ENCODE peak calls at places on chromosomes 16 and 17, in four cellular contexts. I is WTC11, W is K562, S is GM12878. T is an unnamed sample.

GRCh38 chr16:81817789-81818304 is 38.8 kb downstream of the PLCG2 start:
- DNase-seq in I (no peak), W (no peak), S (peak; percentile 79), T (no peak)

GRCh38 chr16:57489229-57489628 is 2.9 kb upstream of the DOK4 start:
- DNase-seq in I (no peak), W (no peak), S (no peak), T (peak; percentile 50)

GRCh38 chr17:57976594-57976993 is 11.5 kb downstream of the VEZF1 start:
- DNase-seq in I (no peak), W (no peak), S (no peak), T (no peak)

GRCh38 chr17:40417609-40418427 is at the start of gene TOP2A:
- DNase-seq in I (peak; percentile 97), W (peak; percentile 100), S (peak; percentile 99), T (peak; percentile 100)

GRCh38 chr16:12833939-12834338 is 30.3 kb upstream of the CPPED1 start:
- DNase-seq in I (peak; percentile 23), W (peak; percentile 14), S (no peak), T (peak; percentile 56)

GRCh38 chr16:85390511-85391174 is 222.5 kb upstream of the GSE1 start:
- DNase-seq in I (peak; percentile 7), W (peak; percentile 90), S (no peak), T (peak; percentile 90)

GRCh38 chr16:66741131-66741900 is 10.1 kb downstream of the DYNC1LI2 start:
- DNase-seq in I (no peak), W (peak; percentile 54), S (no peak), T (peak; percentile 20)

GRCh38 chr17:66087073-66087472 is 104.9 kb downstream of the CEP112 start:
- DNase-seq in I (no peak), W (no peak), S (no peak), T (no peak)

GRCh38 chr16:58413359-58413758 is 21.1 kb downstream of the GINS3 start:
- DNase-seq in I (no peak), W (no peak), S (no peak), T (no peak)

GRCh38 chr17:78870621-78871020 is 30.0 kb upstream of the USP36 start:
- DNase-seq in I (no peak), W (no peak), S (no peak), T (no peak)

GRCh38 chr17:19024101-19025078 is 19.8 kb upstream of the FAM83G start:
- DNase-seq in I (no peak), W (no peak), S (no peak), T (no peak)

GRCh38 chr17:13437966-13438779 is 163.6 kb downstream of the HS3ST3A1 start:
- DNase-seq in I (no peak), W (no peak), S (no peak), T (peak; percentile 94)

DNA sequence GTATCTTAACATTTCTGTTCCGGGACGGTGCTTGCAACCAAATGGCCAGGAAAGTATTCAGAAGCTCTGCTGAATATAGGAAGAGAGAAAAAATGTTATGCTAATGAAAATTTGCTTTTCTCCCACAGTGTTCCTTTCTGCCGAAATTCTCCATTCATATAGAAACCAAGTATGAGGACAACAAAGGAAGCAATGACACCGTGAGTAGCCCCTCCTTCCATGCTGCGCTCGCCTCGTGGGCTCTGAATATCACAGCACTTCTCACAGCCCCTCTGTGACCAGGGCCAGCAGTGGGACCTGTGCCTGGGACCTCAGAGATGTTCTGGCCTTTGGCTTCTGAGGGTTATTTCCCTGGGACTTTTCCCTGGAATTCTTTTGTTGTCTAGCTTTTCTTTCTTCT is 139.7 kb upstream of the NOL11 start:
- DNase-seq in I (no peak), W (no peak), S (peak; percentile 80), T (no peak)
- TF ChIP-seq TCF7 in I (no peak), W (no peak), S (peak; percentile 14), T (no peak)

GRCh38 chr16:2835638-2836493 is 5.8 kb downstream of the ZG16B start:
- DNase-seq in I (no peak), W (no peak), S (no peak), T (peak; percentile 72)
- TF ChIP-seq TCF7 in I (no peak), W (no peak), S (no peak), T (no peak)

GRCh38 chr16:546909-547770 is 13.1 kb upstream of the PRR35 start:
- DNase-seq in I (peak; percentile 88), W (peak; percentile 59), S (no peak), T (no peak)
- TF ChIP-seq TCF7 in I (no peak), W (no peak), S (no peak), T (no peak)

DNA sequence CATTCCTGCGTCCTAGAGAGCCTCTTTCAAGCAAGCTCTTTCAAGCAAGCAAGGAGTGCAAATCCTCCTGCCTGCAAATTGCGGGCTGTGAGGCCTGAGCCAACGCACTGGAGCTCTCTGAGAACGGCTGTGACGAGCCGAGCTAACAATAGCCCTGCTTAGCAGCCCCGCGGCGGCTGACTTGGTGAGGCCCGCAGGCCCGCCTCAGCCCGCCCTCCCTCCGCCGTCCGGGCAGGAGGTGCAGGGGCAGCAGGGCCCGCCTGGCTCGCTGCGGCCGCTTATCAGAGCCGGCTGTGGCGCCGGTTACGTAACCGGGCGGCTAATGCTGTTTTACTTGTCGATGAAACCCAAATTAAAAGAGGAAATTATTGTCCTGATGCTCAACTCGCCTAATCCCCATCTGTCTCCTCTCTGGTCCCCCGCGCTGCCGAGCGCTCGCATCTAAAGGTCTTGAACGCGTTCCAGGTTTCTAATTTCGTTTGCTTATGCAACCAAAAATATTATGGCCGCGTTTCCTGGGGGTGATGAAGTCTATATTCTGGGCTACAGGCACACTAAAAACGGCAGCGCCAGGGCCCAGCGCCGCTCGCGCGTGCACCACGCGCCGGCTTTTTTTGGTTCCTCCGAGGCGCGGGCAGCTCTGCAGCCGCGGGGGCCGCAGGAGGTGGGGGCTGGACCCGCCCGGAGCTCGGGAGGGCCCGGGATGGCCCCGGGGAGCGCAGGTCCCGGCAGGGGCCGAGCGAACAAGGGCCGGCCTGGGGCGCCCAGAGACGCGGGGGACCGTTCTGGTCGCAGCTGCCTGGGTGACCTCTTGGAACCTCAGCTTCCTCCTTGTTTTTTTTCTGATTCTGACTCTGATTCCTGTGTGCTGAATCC is 65.1 kb upstream of the TOB1 start:
- DNase-seq in I (peak; percentile 74), W (peak; percentile 72), S (no peak), T (peak; percentile 77)
- TF ChIP-seq TCF7 in I (no peak), W (no peak), S (no peak), T (no peak)

GRCh38 chr16:73000020-73000906 is 47.7 kb downstream of the ZFHX3 start:
- DNase-seq in I (no peak), W (no peak), S (no peak), T (peak; percentile 91)

GRCh38 chr16:72999541-73000019 is 48.3 kb downstream of the ZFHX3 start:
- DNase-seq in I (no peak), W (no peak), S (no peak), T (no peak)

GRCh38 chr16:72996291-72997062 is 51.5 kb downstream of the ZFHX3 start:
- DNase-seq in I (no peak), W (no peak), S (no peak), T (peak; percentile 66)

GRCh38 chr16:72995151-72995881 is 52.6 kb downstream of the ZFHX3 start:
- DNase-seq in I (peak; percentile 73), W (peak; percentile 66), S (no peak), T (no peak)

DNA sequence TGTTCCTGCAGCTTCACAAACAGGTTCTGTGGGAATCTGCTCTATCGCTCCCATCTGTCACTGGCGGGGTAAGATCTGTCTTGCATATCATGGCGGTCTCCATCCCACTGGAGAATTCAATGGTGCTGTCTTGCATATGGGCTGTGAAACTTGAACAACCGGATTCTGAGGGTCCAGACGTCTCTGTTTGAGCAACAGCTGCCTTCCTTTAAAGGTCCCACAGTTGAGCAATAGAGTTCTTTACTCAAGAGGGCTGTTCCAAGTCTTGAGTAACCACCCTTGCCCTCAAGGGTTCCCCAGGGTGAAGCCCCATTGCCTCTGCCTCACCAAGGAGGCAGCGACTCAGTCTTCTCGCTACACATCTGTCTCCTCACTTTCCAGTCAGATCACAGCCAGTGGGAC is 50.8 kb downstream of the ZFHX3 start:
- DNase-seq in I (no peak), W (no peak), S (no peak), T (no peak)
- TF ChIP-seq TCF7 in I (no peak), W (no peak), S (no peak), T (no peak)

GRCh38 chr17:74059471-74059870 is 144.0 kb upstream of the RPL38 start:
- DNase-seq in I (no peak), W (no peak), S (no peak), T (no peak)
- TF ChIP-seq TCF7 in I (no peak), W (no peak), S (no peak), T (no peak)